ENCODE peak calls at places on chromosomes 3 and 15, in ten cellular contexts. J, F, D, L, E, W, O, Y, B and V are unnamed samples.

GRCh38 chr3:53109190-53109589 is 21.0 kb downstream of the RFT1 start:
- DNase-seq in W (peak), D (no peak), F (no peak), Y (peak), L (no peak), E (no peak), B (no peak), O (no peak), J (no peak), V (no peak)

GRCh38 chr15:67013696-67014095 is 51.7 kb upstream of the SMAD3 start:
- DNase-seq in D (no peak), L (peak), O (no peak), B (no peak), W (no peak), F (peak), Y (no peak), J (no peak), E (peak), V (no peak)

GRCh38 chr3:8319935-8320634 is 181.5 kb upstream of the LMCD1 start:
- DNase-seq in Y (peak), W (no peak), E (no peak), J (no peak), F (no peak), D (peak), L (no peak), B (no peak), O (no peak), V (no peak)

GRCh38 chr15:90306560-90306959 is 41.1 kb downstream of the NGRN start:
- DNase-seq in W (peak), J (no peak), L (no peak), D (no peak), Y (no peak), F (no peak), E (no peak), O (no peak), B (peak), V (no peak)

GRCh38 chr3:192745150-192745549 is 17.8 kb upstream of the FGF12 start:
- DNase-seq in B (no peak), E (no peak), D (no peak), L (no peak), O (no peak), F (no peak), W (no peak), Y (no peak), J (no peak), V (no peak)

GRCh38 chr3:168417016-168417415 is 321.3 kb upstream of the GOLIM4 start:
- DNase-seq in B (no peak), J (no peak), O (no peak), F (no peak), E (no peak), L (no peak), Y (no peak), W (no peak), D (no peak), V (no peak)

GRCh38 chr3:160667452-160667851 is 9.5 kb upstream of the ARL14 start:
- DNase-seq in J (no peak), D (peak), B (no peak), Y (peak), W (no peak), O (no peak), E (no peak), L (no peak), F (no peak), V (no peak)

GRCh38 chr3:149198611-149199010 is 23.0 kb downstream of the CP start:
- DNase-seq in Y (peak), E (no peak), B (no peak), D (no peak), O (no peak), W (no peak), J (no peak), L (no peak), F (no peak), V (no peak)

GRCh38 chr3:112121577-112122547 is 11.2 kb downstream of the GCSAM start:
- DNase-seq in W (no peak), Y (no peak), L (no peak), J (no peak), E (no peak), B (no peak), F (no peak), D (no peak), O (no peak), V (no peak)

GRCh38 chr3:25448750-25449684 is 21.0 kb downstream of the RARB start:
- DNase-seq in Y (peak), D (no peak), L (peak), B (no peak), J (no peak), F (peak), E (peak), O (peak), W (no peak), V (peak)

GRCh38 chr3:129441782-129442181 is 1.8 kb downstream of the IFT122 start:
- DNase-seq in W (no peak), Y (peak), O (no peak), E (no peak), F (no peak), L (no peak), J (no peak), B (peak), D (no peak), V (no peak)

GRCh38 chr15:95653361-95653805 is 677.1 kb upstream of the NR2F2 start:
- DNase-seq in O (no peak), Y (peak), W (no peak), E (no peak), D (no peak), J (no peak), L (no peak), F (no peak), B (no peak), V (no peak)

GRCh38 chr3:105610473-105610872 is 243.8 kb downstream of the ALCAM start:
- DNase-seq in F (no peak), E (no peak), D (no peak), B (no peak), J (no peak), O (no peak), Y (no peak), L (no peak), W (no peak), V (no peak)

GRCh38 chr3:131812433-131812832 is 222.4 kb downstream of the CPNE4 start:
- DNase-seq in W (no peak), B (no peak), O (no peak), J (no peak), F (no peak), D (no peak), L (no peak), Y (peak), E (no peak), V (no peak)

GRCh38 chr3:33032937-33033336 is 64.0 kb downstream of the GLB1 start:
- DNase-seq in J (no peak), F (no peak), D (peak), L (no peak), W (no peak), Y (peak), O (no peak), B (no peak), E (no peak), V (no peak)

GRCh38 chr15:70241031-70241430 is 143.3 kb upstream of the TLE3 start:
- DNase-seq in E (no peak), B (no peak), W (no peak), D (no peak), O (no peak), L (no peak), F (no peak), Y (no peak), J (no peak), V (no peak)

GRCh38 chr3:71214797-71215196 is 368.7 kb downstream of the FOXP1 start:
- DNase-seq in B (no peak), O (no peak), E (no peak), F (no peak), W (no peak), J (no peak), L (no peak), Y (no peak), D (no peak), V (no peak)

GRCh38 chr3:27357665-27358258 is 11.4 kb downstream of the NEK10 start:
- DNase-seq in L (no peak), D (peak), J (peak), W (peak), Y (peak), E (peak), O (peak), B (peak), F (no peak), V (no peak)

GRCh38 chr3:177842743-177843734 is 645.8 kb upstream of the TBL1XR1 start:
- DNase-seq in L (no peak), B (no peak), O (no peak), E (no peak), W (no peak), F (no peak), Y (no peak), J (no peak), D (no peak), V (no peak)

GRCh38 chr3:53155763-53156162 is 5.2 kb upstream of the PRKCD start:
- DNase-seq in O (no peak), D (no peak), Y (no peak), L (no peak), W (no peak), J (peak), F (no peak), E (no peak), B (no peak), V (no peak)

GRCh38 chr3:171565671-171566070 is 105.5 kb upstream of the TNIK start:
- DNase-seq in L (no peak), F (no peak), J (no peak), D (no peak), W (no peak), E (no peak), O (no peak), Y (peak), B (peak), V (no peak)

GRCh38 chr3:156396851-156397250 is 158.1 kb downstream of the SSR3 start:
- DNase-seq in F (no peak), B (no peak), Y (peak), E (no peak), D (no peak), L (no peak), O (no peak), W (no peak), J (no peak), V (no peak)

GRCh38 chr3:24508423-24508839 is 13.8 kb upstream of the THRB start:
- DNase-seq in E (no peak), L (no peak), W (no peak), F (no peak), D (no peak), B (no peak), J (no peak), O (no peak), Y (peak), V (no peak)

GRCh38 chr3:62876064-62876463 is 848 bp upstream of the CADPS start:
- DNase-seq in B (no peak), E (no peak), J (peak), O (peak), L (peak), W (peak), F (peak), Y (peak), D (no peak), V (peak)

GRCh38 chr15:74632601-74633000 is 17.0 kb downstream of the CLK3 start:
- DNase-seq in B (no peak), L (no peak), J (no peak), Y (no peak), W (no peak), D (no peak), F (no peak), O (no peak), E (no peak), V (no peak)

GRCh38 chr3:124322966-124323365 is 331.0 kb upstream of the ROPN1 start:
- DNase-seq in J (no peak), E (no peak), F (no peak), W (no peak), B (no peak), L (no peak), D (no peak), O (no peak), Y (no peak), V (no peak)
- H3K27ac ChIP-seq in J (no peak), E (peak), F (no peak), W (no peak), B (no peak), L (no peak), D (no peak), O (no peak), Y (no peak), V (no peak)

DNA sequence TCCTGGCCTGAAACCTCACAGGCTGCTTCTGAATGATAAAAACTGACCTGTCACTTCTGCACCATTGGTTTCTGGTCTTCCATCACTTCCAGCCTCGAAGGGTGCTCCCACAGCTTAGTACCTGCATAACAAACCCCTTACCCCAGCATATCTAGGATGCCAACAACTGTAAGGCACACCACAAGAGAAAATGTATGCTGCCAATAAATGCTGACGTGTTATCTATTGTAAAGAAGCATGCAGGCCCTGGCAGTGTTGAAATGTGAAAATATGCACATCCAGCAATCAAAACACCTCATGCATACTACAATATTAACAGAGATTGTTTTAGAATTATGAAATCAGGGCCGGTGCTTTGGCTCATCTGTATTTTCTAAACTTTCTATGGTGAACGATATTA is 242.0 kb upstream of the NSMCE3 start:
- DNase-seq in B (no peak), E (no peak), J (no peak), O (no peak), D (no peak), F (no peak), W (no peak), Y (no peak), L (no peak), V (no peak)
- H3K4me3 ChIP-seq in B (no peak), E (no peak), J (no peak), O (no peak), D (no peak), F (no peak), W (no peak), Y (no peak), L (no peak), V (no peak)

GRCh38 chr3:126490619-126491018 is 14.9 kb upstream of the ZXDC start:
- DNase-seq in J (peak), Y (no peak), W (no peak), O (no peak), D (no peak), L (no peak), B (no peak), F (no peak), E (no peak), V (no peak)

GRCh38 chr3:126493731-126494130 is 18.0 kb upstream of the ZXDC start:
- DNase-seq in B (peak), L (no peak), D (no peak), J (peak), O (no peak), E (no peak), W (peak), Y (peak), F (no peak), V (no peak)

GRCh38 chr3:126493051-126493450 is 17.4 kb upstream of the ZXDC start:
- DNase-seq in Y (no peak), F (no peak), B (no peak), D (no peak), J (no peak), O (no peak), W (no peak), E (no peak), L (no peak), V (no peak)

GRCh38 chr3:126488886-126489569 is 13.3 kb upstream of the ZXDC start:
- DNase-seq in Y (no peak), J (no peak), O (no peak), L (no peak), F (no peak), D (no peak), W (no peak), E (no peak), B (no peak), V (no peak)

DNA sequence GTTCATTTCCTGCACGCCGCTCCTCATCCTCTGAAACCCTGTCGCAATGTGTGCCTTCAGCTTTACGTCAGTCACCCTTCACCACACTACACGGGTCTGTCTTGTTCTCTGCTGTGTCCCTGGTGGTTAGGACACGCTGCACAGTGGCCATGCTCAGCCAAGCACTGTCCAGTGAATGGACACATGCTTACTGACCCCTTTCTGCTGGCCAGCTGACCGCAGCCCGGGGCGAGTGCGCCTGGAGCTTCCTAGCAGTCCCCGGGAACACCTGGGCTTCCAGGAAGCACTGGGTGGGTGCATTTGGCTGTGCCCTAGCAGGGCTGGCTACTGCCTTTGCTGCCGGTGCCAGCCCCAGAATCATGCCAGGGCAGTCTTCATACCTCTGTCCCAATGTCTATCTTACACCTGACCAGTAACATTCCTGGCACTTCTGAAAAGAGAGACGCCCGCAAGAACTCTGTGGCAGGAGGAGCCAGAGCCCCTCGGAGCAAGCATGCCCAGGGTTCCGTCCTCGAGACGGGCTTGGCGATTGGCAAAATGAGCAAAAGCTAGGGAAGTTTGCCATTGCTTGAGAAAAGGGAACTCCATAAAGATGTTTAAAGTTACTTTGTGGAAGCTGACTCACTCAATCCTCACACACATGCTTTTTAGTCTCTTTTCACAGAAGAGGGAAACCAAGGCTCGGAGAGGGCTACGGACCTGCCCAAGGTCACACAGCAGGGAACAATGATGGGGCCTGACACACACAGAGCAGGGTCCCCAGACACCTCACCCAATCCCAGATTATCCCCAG is 15.7 kb upstream of the ZXDC start:
- DNase-seq in E (no peak), W (no peak), O (no peak), D (no peak), L (no peak), J (no peak), Y (no peak), F (no peak), B (peak), V (no peak)
- H3K27ac ChIP-seq in E (no peak), W (no peak), O (no peak), D (no peak), L (no peak), J (peak), Y (no peak), F (no peak), B (no peak), V (no peak)

DNA sequence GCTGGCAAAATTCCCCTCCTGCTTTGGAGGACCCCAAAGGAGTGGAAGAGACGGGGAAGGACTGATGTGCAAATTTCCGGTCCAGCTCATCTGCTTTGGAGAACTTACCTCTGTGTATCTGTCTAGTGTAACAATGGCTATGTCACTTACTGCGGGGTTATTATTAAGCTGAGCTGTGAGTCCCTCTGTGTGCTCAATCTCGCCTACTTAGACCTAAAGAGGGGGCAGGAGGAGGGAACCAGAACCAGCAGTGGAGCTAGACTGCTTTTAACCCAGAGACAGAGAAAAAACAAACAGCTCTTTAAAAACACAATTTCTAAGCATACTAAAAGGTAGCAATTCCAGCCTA is 77.0 kb downstream of the MYO1E start:
- DNase-seq in F (no peak), D (no peak), J (no peak), B (no peak), E (no peak), L (no peak), W (no peak), O (no peak), Y (no peak), V (no peak)
- H3K4me3 ChIP-seq in F (peak), D (peak), J (no peak), B (no peak), E (no peak), L (no peak), W (no peak), O (no peak), Y (peak), V (peak)